ENCODE peak calls at places on chromosomes 1 and 21, in seven cellular contexts. O, L, Q, Y, M, X and W are unnamed samples.

GRCh38 chr21:37273911-37274690 is 7.0 kb upstream of the VPS26C start:
- DNase-seq in Y (peak; percentile 79), Q (no peak), O (no peak), M (no peak), X (no peak), L (no peak), W (no peak)

GRCh38 chr21:38474124-38474523 is 24.2 kb downstream of the ERG start:
- DNase-seq in M (no peak), Y (no peak), O (no peak), X (no peak), Q (no peak), L (no peak), W (no peak)

GRCh38 chr21:34072145-34073031 is 990 bp upstream of the MRPS6 start:
- DNase-seq in M (no peak), X (no peak), Y (no peak), L (no peak), O (no peak), Q (no peak), W (no peak)

GRCh38 chr1:191875994-191876393 is 282.3 kb upstream of the RGS18 start:
- DNase-seq in Q (no peak), X (no peak), L (no peak), Y (no peak), O (no peak), M (no peak), W (no peak)

GRCh38 chr1:113975211-113975895 is 3.9 kb upstream of the OLFML3 start:
- DNase-seq in L (no peak), M (peak; percentile 63), O (peak; percentile 47), X (peak; percentile 52), Q (no peak), Y (no peak), W (no peak)

GRCh38 chr1:228318823-228319241 is 87.8 kb downstream of the TRIM11 start:
- DNase-seq in O (no peak), X (no peak), L (no peak), M (no peak), Q (no peak), Y (no peak), W (no peak)

GRCh38 chr1:230228234-230228897 is 161.3 kb downstream of the GALNT2 start:
- DNase-seq in M (no peak), X (no peak), Q (no peak), Y (no peak), L (no peak), O (no peak), W (no peak)

GRCh38 chr1:12620142-12620865 is 2.3 kb upstream of the DHRS3 start:
- DNase-seq in X (no peak), M (no peak), O (no peak), Y (peak; percentile 30), L (no peak), Q (no peak), W (no peak)

GRCh38 chr1:9069324-9070100 is at the start of gene SLC2A5:
- DNase-seq in Q (peak; percentile 34), Y (peak; percentile 53), M (no peak), X (no peak), O (no peak), L (peak; percentile 22), W (no peak)

GRCh38 chr1:61141288-61142044 is 59.1 kb downstream of the NFIA start:
- DNase-seq in L (peak; percentile 64), Y (peak; percentile 9), M (peak; percentile 46), X (peak; percentile 22), O (peak; percentile 35), Q (peak; percentile 59), W (peak; percentile 95)

GRCh38 chr1:61138305-61138704 is 55.9 kb downstream of the NFIA start:
- DNase-seq in M (no peak), L (no peak), O (no peak), Q (no peak), Y (no peak), X (no peak), W (no peak)

GRCh38 chr1:61140056-61140549 is 57.7 kb downstream of the NFIA start:
- DNase-seq in M (no peak), X (no peak), O (no peak), L (no peak), Y (no peak), Q (no peak), W (no peak)

GRCh38 chr1:61140778-61141177 is 58.4 kb downstream of the NFIA start:
- DNase-seq in Y (peak; percentile 16), O (no peak), X (no peak), L (no peak), Q (no peak), M (no peak), W (no peak)

GRCh38 chr1:61139324-61140055 is 57.1 kb downstream of the NFIA start:
- DNase-seq in L (peak; percentile 45), O (peak; percentile 20), Y (no peak), Q (no peak), M (peak; percentile 61), X (peak; percentile 21), W (peak; percentile 74)
- H3K9ac ChIP-seq in L (no peak overlapping the region), O (no peak overlapping the region), Y (no peak overlapping the region), Q (no peak overlapping the region), M (peak overlapping the region; percentile 83), X (no peak overlapping the region), W (peak overlapping the region; percentile 80)

DNA sequence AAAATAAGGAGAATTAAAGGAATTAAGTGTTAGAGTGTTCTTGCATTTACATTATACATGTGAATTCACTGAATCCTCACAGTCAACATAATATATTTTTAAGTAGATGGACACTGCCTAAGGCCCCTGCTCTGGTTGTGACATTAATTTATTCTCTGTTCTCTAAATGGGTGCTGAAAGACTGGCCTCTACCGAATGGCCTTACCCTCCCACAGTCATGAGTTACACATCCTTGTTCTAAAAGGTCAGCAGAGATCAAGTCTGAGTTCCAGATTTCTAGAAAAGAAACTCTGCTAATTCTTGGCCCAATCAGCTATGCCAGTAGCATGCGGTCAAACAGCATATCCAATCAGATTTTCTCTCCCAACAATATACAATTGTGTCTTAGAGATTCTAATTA is 193.2 kb downstream of the TM2D1 start:
- DNase-seq in O (no peak), X (no peak), L (no peak), Y (no peak), Q (no peak), M (no peak), W (no peak)
- H3K9me3 ChIP-seq in O (no peaks in the 10 kb centered on the region), X (no peaks in the 10 kb centered on the region), L (no peaks in the 10 kb centered on the region), Y (no peaks in the 10 kb centered on the region), Q (no peaks in the 10 kb centered on the region), M (no peaks in the 10 kb centered on the region), W (no peaks in the 10 kb centered on the region)

DNA sequence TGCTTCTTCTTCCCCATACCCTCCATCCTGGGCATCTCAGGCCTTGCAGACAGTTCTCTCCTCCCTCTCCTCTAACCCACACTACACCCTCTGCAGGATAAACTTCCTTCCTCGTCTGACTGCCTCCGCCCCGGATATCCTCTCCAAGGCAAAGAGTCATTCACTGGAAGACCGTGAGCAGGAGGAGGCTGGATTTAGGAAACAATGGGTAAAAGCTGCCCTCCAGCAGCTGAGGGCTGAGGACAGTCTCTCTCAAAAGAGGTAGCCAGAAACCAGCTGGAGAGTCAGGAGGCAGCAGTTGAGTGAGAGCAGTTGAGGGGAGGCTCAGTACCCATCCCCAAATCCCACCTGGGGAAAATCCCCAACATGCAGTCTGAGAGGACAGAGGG is 1.4 kb downstream of the CSRP1 start:
- DNase-seq in L (peak; percentile 77), M (peak; percentile 72), X (peak; percentile 66), Y (no peak), O (peak; percentile 76), Q (peak; percentile 79), W (no peak)
- H3K4me3 ChIP-seq in L (peak overlapping the region; percentile 77), M (no peak overlapping the region), X (peak overlapping the region; percentile 84), Y (peak overlapping the region; percentile 80), O (peak overlapping the region; percentile 79), Q (peak overlapping the region; percentile 65), W (peak overlapping the region; percentile 63)

GRCh38 chr1:190043655-190044054 is 434.0 kb downstream of the BRINP3 start:
- DNase-seq in M (no peak), O (no peak), X (no peak), L (no peak), Q (no peak), Y (no peak), W (no peak)

DNA sequence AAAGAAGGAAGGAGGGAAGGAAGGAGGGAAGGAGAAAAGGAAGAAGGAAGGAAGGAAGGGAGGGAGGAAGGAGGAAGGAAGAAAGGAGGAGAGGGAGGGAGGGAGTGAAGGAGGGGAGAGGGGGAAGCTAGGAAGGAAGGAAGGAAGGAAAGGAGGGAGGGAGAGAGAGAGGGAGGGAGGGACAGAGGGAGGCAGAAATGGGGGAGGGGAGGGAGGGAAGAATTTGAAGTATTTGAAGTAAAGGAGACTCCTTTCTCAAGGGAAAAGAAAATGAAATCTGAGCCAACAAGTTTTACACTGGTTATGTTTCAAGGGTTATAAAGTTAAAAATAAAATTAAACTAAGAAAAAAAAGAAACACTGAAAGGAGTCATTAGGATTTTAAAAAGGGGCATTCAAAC is 431.4 kb downstream of the BRINP3 start:
- DNase-seq in O (no peak), Q (no peak), L (no peak), M (no peak), Y (no peak), X (no peak), W (no peak)
- H3K9ac ChIP-seq in O (no peak overlapping the region), Q (no peak overlapping the region), L (no peak overlapping the region), M (no peak overlapping the region), Y (no peak overlapping the region), X (no peak overlapping the region), W (no peak overlapping the region)

DNA sequence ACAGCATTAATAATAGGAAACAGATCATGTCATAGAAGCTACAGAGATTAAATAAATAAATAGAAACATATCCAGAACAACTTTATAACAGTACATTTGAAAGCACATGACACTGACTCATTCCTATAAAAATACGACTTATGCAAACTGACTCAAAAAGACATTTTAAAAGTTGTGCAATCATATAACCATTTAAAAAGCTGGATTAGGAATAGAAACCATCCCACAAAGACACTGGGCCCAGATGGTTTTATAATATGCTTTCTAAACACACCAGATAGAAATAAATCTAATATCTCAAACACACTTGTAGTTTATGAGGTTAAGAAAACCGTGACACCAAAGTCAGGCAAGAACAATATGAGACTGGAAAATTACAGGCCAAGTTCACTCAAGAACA is 47.6 kb downstream of the MATN1 start:
- DNase-seq in L (peak; percentile 91), O (peak; percentile 63), Y (no peak), Q (no peak), M (peak; percentile 2), X (no peak), W (no peak)
- H3K9me3 ChIP-seq in L (no peaks in the 10 kb centered on the region), O (no peaks in the 10 kb centered on the region), Y (no peaks in the 10 kb centered on the region), Q (no peaks in the 10 kb centered on the region), M (peaks cover 27% of the 10 kb centered on the region), X (peaks cover 7% of the 10 kb centered on the region), W (peaks cover 4% of the 10 kb centered on the region)

GRCh38 chr1:5371270-5371669 is 621.0 kb downstream of the NPHP4 start:
- DNase-seq in M (no peak), X (no peak), Y (no peak), O (no peak), Q (no peak), L (no peak), W (no peak)
- H3K4me3 ChIP-seq in M (no peak overlapping the region), X (no peak overlapping the region), Y (no peak overlapping the region), O (no peak overlapping the region), Q (no peak overlapping the region), L (no peak overlapping the region), W (no peak overlapping the region)

DNA sequence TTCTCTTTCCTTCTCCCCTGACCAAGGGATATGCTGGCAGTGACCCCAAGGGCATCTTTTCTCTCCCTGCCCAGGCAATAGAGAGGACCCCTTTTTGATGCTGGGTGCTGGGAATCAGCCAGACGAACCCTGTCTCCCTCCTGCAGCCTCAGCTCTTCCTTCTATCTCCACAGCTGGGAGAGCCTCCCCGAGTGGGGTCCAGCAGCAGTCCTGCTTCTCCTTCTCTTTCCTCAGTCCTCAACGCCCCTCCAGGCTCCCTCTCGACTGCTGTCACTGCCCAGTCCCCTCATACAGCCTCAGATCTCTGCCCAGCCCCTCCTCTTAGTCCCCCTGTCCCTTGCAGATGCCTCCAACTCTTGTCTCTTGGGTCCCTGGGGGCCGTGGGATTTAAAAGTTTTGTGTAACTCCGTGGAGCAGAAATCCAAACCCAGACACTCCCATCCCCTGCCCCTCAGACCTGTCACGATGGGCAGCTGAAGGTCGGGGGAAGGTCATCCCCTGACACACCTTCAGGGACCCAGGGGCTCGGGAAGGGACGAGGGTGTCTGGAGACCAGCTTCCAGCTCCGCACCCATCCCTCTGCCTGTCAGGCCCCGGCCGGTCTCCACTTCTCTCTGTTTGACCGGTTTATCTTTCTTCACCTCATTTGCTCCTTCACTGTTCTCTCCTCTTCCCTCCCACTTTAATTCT is 5.8 kb upstream of the ETV3L start:
- DNase-seq in Y (peak; percentile 4), X (no peak), Q (no peak), O (no peak), M (no peak), L (no peak), W (no peak)
- H3K9ac ChIP-seq in Y (no peak overlapping the region), X (peak overlapping the region; percentile 80), Q (no peak overlapping the region), O (no peak overlapping the region), M (peak overlapping the region; percentile 70), L (no peak overlapping the region), W (no peak overlapping the region)